ENCODE peak calls at places on chromosomes 4 and X, in eight cellular contexts. One of them, this sample, is unnamed.

GRCh38 chrX:33194876-33195433 is 16.4 kb downstream of the DMD start:
- ATAC-seq in foreskin keratinocyte: no peak
- ATAC-seq in central memory CD8-positive, alpha-beta T cell: no peak
- ATAC-seq in heart right ventricle: no peak
- ATAC-seq in right cardiac atrium: peak
- ATAC-seq in memory B cell: no peak
- ATAC-seq in A549: no peak
- ATAC-seq in body of pancreas: no peak
- ATAC-seq in this sample: no peak

GRCh38 chr4:140372607-140373327 is 679 bp upstream of the SCOC start:
- ATAC-seq in foreskin keratinocyte: peak
- ATAC-seq in central memory CD8-positive, alpha-beta T cell: peak
- ATAC-seq in heart right ventricle: peak
- ATAC-seq in right cardiac atrium: peak
- ATAC-seq in memory B cell: peak
- ATAC-seq in A549: peak
- ATAC-seq in body of pancreas: no peak
- ATAC-seq in this sample: peak

GRCh38 chrX:111041018-111041462 is 55.0 kb upstream of the PAK3 start:
- ATAC-seq in foreskin keratinocyte: peak
- ATAC-seq in central memory CD8-positive, alpha-beta T cell: peak
- ATAC-seq in heart right ventricle: no peak
- ATAC-seq in right cardiac atrium: no peak
- ATAC-seq in memory B cell: no peak
- ATAC-seq in A549: peak
- ATAC-seq in body of pancreas: no peak
- ATAC-seq in this sample: no peak

GRCh38 chrX:10265775-10266174 is 109.0 kb downstream of the CLCN4 start:
- ATAC-seq in foreskin keratinocyte: no peak
- ATAC-seq in central memory CD8-positive, alpha-beta T cell: no peak
- ATAC-seq in heart right ventricle: no peak
- ATAC-seq in right cardiac atrium: no peak
- ATAC-seq in memory B cell: no peak
- ATAC-seq in A549: no peak
- ATAC-seq in body of pancreas: no peak
- ATAC-seq in this sample: no peak

GRCh38 chrX:153953892-153954617 is 9.6 kb upstream of the RENBP start:
- ATAC-seq in foreskin keratinocyte: no peak
- ATAC-seq in central memory CD8-positive, alpha-beta T cell: no peak
- ATAC-seq in heart right ventricle: no peak
- ATAC-seq in right cardiac atrium: no peak
- ATAC-seq in memory B cell: no peak
- ATAC-seq in A549: no peak
- ATAC-seq in body of pancreas: no peak
- ATAC-seq in this sample: peak

GRCh38 chr4:155179216-155179615 is 29.2 kb upstream of the NPY2R start:
- ATAC-seq in foreskin keratinocyte: no peak
- ATAC-seq in central memory CD8-positive, alpha-beta T cell: no peak
- ATAC-seq in heart right ventricle: no peak
- ATAC-seq in right cardiac atrium: no peak
- ATAC-seq in memory B cell: no peak
- ATAC-seq in A549: no peak
- ATAC-seq in body of pancreas: peak
- ATAC-seq in this sample: no peak

GRCh38 chrX:14673764-14674163 is 144.4 kb downstream of the GLRA2 start:
- ATAC-seq in foreskin keratinocyte: peak
- ATAC-seq in central memory CD8-positive, alpha-beta T cell: no peak
- ATAC-seq in heart right ventricle: no peak
- ATAC-seq in right cardiac atrium: no peak
- ATAC-seq in memory B cell: peak
- ATAC-seq in A549: peak
- ATAC-seq in body of pancreas: no peak
- ATAC-seq in this sample: peak

GRCh38 chr4:3499710-3500109 is 32.5 kb downstream of the LRPAP1 start:
- ATAC-seq in foreskin keratinocyte: no peak
- ATAC-seq in central memory CD8-positive, alpha-beta T cell: no peak
- ATAC-seq in heart right ventricle: no peak
- ATAC-seq in right cardiac atrium: no peak
- ATAC-seq in memory B cell: no peak
- ATAC-seq in A549: no peak
- ATAC-seq in body of pancreas: no peak
- ATAC-seq in this sample: no peak

GRCh38 chrX:139949703-139950102 is 15.6 kb downstream of the CXorf66 start:
- ATAC-seq in foreskin keratinocyte: no peak
- ATAC-seq in central memory CD8-positive, alpha-beta T cell: no peak
- ATAC-seq in heart right ventricle: no peak
- ATAC-seq in right cardiac atrium: no peak
- ATAC-seq in memory B cell: no peak
- ATAC-seq in A549: no peak
- ATAC-seq in body of pancreas: no peak
- ATAC-seq in this sample: no peak

GRCh38 chr4:14368391-14368790 is 633.9 kb upstream of the CPEB2 start:
- ATAC-seq in foreskin keratinocyte: no peak
- ATAC-seq in central memory CD8-positive, alpha-beta T cell: no peak
- ATAC-seq in heart right ventricle: peak
- ATAC-seq in right cardiac atrium: peak
- ATAC-seq in memory B cell: no peak
- ATAC-seq in A549: no peak
- ATAC-seq in body of pancreas: no peak
- ATAC-seq in this sample: no peak

GRCh38 chr4:89134775-89135319 is 23.5 kb downstream of the TIGD2 start:
- ATAC-seq in foreskin keratinocyte: peak
- ATAC-seq in central memory CD8-positive, alpha-beta T cell: no peak
- ATAC-seq in heart right ventricle: peak
- ATAC-seq in right cardiac atrium: peak
- ATAC-seq in memory B cell: no peak
- ATAC-seq in A549: peak
- ATAC-seq in body of pancreas: no peak
- ATAC-seq in this sample: no peak

GRCh38 chrX:12843061-12843667 is 23.7 kb upstream of the TLR7 start:
- ATAC-seq in foreskin keratinocyte: no peak
- ATAC-seq in central memory CD8-positive, alpha-beta T cell: no peak
- ATAC-seq in heart right ventricle: no peak
- ATAC-seq in right cardiac atrium: no peak
- ATAC-seq in memory B cell: no peak
- ATAC-seq in A549: no peak
- ATAC-seq in body of pancreas: no peak
- ATAC-seq in this sample: peak

GRCh38 chr4:139506774-139507173 is 49.2 kb downstream of the SETD7 start:
- ATAC-seq in foreskin keratinocyte: no peak
- ATAC-seq in central memory CD8-positive, alpha-beta T cell: no peak
- ATAC-seq in heart right ventricle: no peak
- ATAC-seq in right cardiac atrium: no peak
- ATAC-seq in memory B cell: no peak
- ATAC-seq in A549: no peak
- ATAC-seq in body of pancreas: no peak
- ATAC-seq in this sample: no peak

GRCh38 chr4:128639586-128640270 is 169.8 kb upstream of the JADE1 start:
- ATAC-seq in foreskin keratinocyte: no peak
- ATAC-seq in central memory CD8-positive, alpha-beta T cell: no peak
- ATAC-seq in heart right ventricle: no peak
- ATAC-seq in right cardiac atrium: peak
- ATAC-seq in memory B cell: no peak
- ATAC-seq in A549: no peak
- ATAC-seq in body of pancreas: no peak
- ATAC-seq in this sample: no peak

GRCh38 chrX:2628751-2629315 is 62.3 kb upstream of the CD99 start:
- ATAC-seq in foreskin keratinocyte: no peak
- ATAC-seq in central memory CD8-positive, alpha-beta T cell: peak
- ATAC-seq in heart right ventricle: peak
- ATAC-seq in right cardiac atrium: no peak
- ATAC-seq in memory B cell: peak
- ATAC-seq in A549: no peak
- ATAC-seq in body of pancreas: no peak
- ATAC-seq in this sample: peak

GRCh38 chr4:1300466-1301455 is 11.1 kb downstream of the MAEA start:
- ATAC-seq in foreskin keratinocyte: peak
- ATAC-seq in central memory CD8-positive, alpha-beta T cell: no peak
- ATAC-seq in heart right ventricle: peak
- ATAC-seq in right cardiac atrium: peak
- ATAC-seq in memory B cell: no peak
- ATAC-seq in A549: no peak
- ATAC-seq in body of pancreas: no peak
- ATAC-seq in this sample: peak

This sample was measured in activated T-helper 17 cell treated with anti-CD3 and anti-CD28 coated beads, Interleukin-2, amount 50 U/mL, for 72 hours.